ENCODE peak calls at places on chromosomes 7 and 10, in eight cellular contexts. C is heart left ventricle, G is BE2C, Z is HEK293T, O is GM03348, W is B cell, P is AG04449, M is GM04504. A is an unnamed sample.

GRCh38 chr10:6647811-6648526 is 67.9 kb upstream of the PRKCQ start:
- DNase-seq in C (no peak), G (peak), Z (peak), O (peak), W (peak), P (no peak), M (no peak), A (no peak)

GRCh38 chr7:18890885-18891621 is 226.4 kb downstream of the TWIST1 start:
- DNase-seq in C (no peak), G (peak), Z (no peak), O (no peak), W (no peak), P (no peak), M (no peak), A (no peak)

GRCh38 chr10:133257489-133258065 is 19.1 kb downstream of the ADAM8 start:
- DNase-seq in C (peak), G (peak), Z (peak), O (peak), W (peak), P (no peak), M (no peak), A (peak)

GRCh38 chr10:35605191-35605590 is at the start of gene GJD4:
- DNase-seq in C (no peak), G (no peak), Z (no peak), O (no peak), W (no peak), P (no peak), M (no peak), A (no peak)

GRCh38 chr10:129021597-129022304 is 445.3 kb upstream of the MGMT start:
- DNase-seq in C (no peak), G (no peak), Z (no peak), O (no peak), W (no peak), P (no peak), M (no peak), A (no peak)

GRCh38 chr7:49244543-49244942 is 320.2 kb downstream of the CDC14C start:
- DNase-seq in C (no peak), G (no peak), Z (no peak), O (no peak), W (no peak), P (no peak), M (no peak), A (no peak)

GRCh38 chr10:14382022-14382421 is 51.3 kb upstream of the FRMD4A start:
- DNase-seq in C (no peak), G (no peak), Z (no peak), O (no peak), W (peak), P (no peak), M (no peak), A (no peak)

GRCh38 chr7:141356096-141356495 is 195.1 kb upstream of the AGK start:
- DNase-seq in C (no peak), G (no peak), Z (no peak), O (no peak), W (no peak), P (no peak), M (no peak), A (no peak)

GRCh38 chr7:68107968-68108367 is 1111.3 kb downstream of the TYW1 start:
- DNase-seq in C (no peak), G (no peak), Z (no peak), O (peak), W (no peak), P (peak), M (no peak), A (no peak)

GRCh38 chr10:87504307-87504666 is 406 bp upstream of the MINPP1 start:
- DNase-seq in C (no peak), G (no peak), Z (no peak), O (no peak), W (no peak), P (no peak), M (no peak), A (no peak)

GRCh38 chr7:27424749-27425148 is 182.1 kb downstream of the EVX1 start:
- DNase-seq in C (no peak), G (no peak), Z (no peak), O (no peak), W (no peak), P (no peak), M (no peak), A (no peak)

GRCh38 chr7:8125680-8126444 is 136.1 kb downstream of the ICA1 start:
- DNase-seq in C (no peak), G (no peak), Z (no peak), O (no peak), W (peak), P (no peak), M (no peak), A (no peak)

GRCh38 chr10:91313761-91314520 is 93.5 kb downstream of the PCGF5 start:
- DNase-seq in C (no peak), G (no peak), Z (no peak), O (peak), W (no peak), P (no peak), M (peak), A (no peak)

GRCh38 chr7:135362871-135363270 is 129.2 kb downstream of the STRA8 start:
- DNase-seq in C (no peak), G (no peak), Z (peak), O (no peak), W (no peak), P (no peak), M (no peak), A (no peak)

GRCh38 chr10:10830316-10831061 is 187.2 kb upstream of the CELF2 start:
- DNase-seq in C (no peak), G (no peak), Z (no peak), O (peak), W (no peak), P (peak), M (peak), A (no peak)

GRCh38 chr7:100364480-100364879 is 6.6 kb downstream of the PILRB start:
- DNase-seq in C (no peak), G (no peak), Z (no peak), O (no peak), W (no peak), P (no peak), M (no peak), A (no peak)

GRCh38 chr7:44224951-44225565 is 24.3 kb downstream of the YKT6 start:
- DNase-seq in C (peak), G (no peak), Z (no peak), O (no peak), W (no peak), P (no peak), M (no peak), A (peak)

GRCh38 chr10:71748671-71749191 is 24.6 kb downstream of the VSIR start:
- DNase-seq in C (peak), G (no peak), Z (no peak), O (no peak), W (peak), P (no peak), M (no peak), A (no peak)

GRCh38 chr7:120741371-120742042 is 116.4 kb downstream of the TSPAN12 start:
- DNase-seq in C (no peak), G (no peak), Z (no peak), O (no peak), W (no peak), P (no peak), M (no peak), A (no peak)

GRCh38 chr10:7541137-7542087 is 125.4 kb downstream of the ITIH5 start:
- DNase-seq in C (peak), G (no peak), Z (no peak), O (peak), W (no peak), P (no peak), M (no peak), A (no peak)

GRCh38 chr7:14389052-14389988 is 399.9 kb upstream of the ETV1 start:
- DNase-seq in C (no peak), G (peak), Z (peak), O (no peak), W (no peak), P (no peak), M (no peak), A (peak)

GRCh38 chr7:93725954-93726353 is 151.4 kb upstream of the CALCR start:
- DNase-seq in C (no peak), G (no peak), Z (no peak), O (no peak), W (no peak), P (no peak), M (no peak), A (no peak)

GRCh38 chr7:104848386-104848990 is 165.5 kb upstream of the KMT2E start:
- DNase-seq in C (no peak), G (peak), Z (peak), O (peak), W (peak), P (no peak), M (peak), A (peak)

GRCh38 chr7:55272328-55272727 is 92.8 kb upstream of the LANCL2 start:
- DNase-seq in C (no peak), G (no peak), Z (no peak), O (peak), W (no peak), P (no peak), M (no peak), A (no peak)

GRCh38 chr10:126161691-126162090 is 226.6 kb downstream of the ADAM12 start:
- DNase-seq in C (no peak), G (no peak), Z (no peak), O (no peak), W (no peak), P (no peak), M (no peak), A (no peak)

GRCh38 chr10:133123746-133124356 is 36.1 kb downstream of the ADGRA1 start:
- DNase-seq in C (peak), G (peak), Z (no peak), O (no peak), W (no peak), P (no peak), M (no peak), A (no peak)

A was measured in glutamatergic neuron.